ENCODE peak calls at places on chromosomes 1 and 21, in four cellular contexts. V, M, G and B are unnamed samples.

GRCh38 chr1:224052767-224053166 is 61.1 kb upstream of the FBXO28 start:
- DNase-seq in V (no peak), M (no peak), G (no peak), B (no peak)

GRCh38 chr1:54487571-54488050 is 60.4 kb upstream of the ACOT11 start:
- DNase-seq in V (no peak), M (no peak), G (no peak), B (peak; percentile 30)

GRCh38 chr1:205484985-205485967 is 19.2 kb upstream of the CDK18 start:
- DNase-seq in V (peak; percentile 97), M (peak; percentile 93), G (peak; percentile 92), B (peak; percentile 81)

GRCh38 chr1:46506470-46507219 is 17.0 kb downstream of the DMBX1 start:
- DNase-seq in V (peak; percentile 67), M (no peak), G (no peak), B (no peak)

GRCh38 chr1:183166439-183166838 is 19.6 kb upstream of the LAMC2 start:
- DNase-seq in V (no peak), M (no peak), G (no peak), B (no peak)

GRCh38 chr1:59364012-59364411 is 67.1 kb downstream of the FGGY start:
- DNase-seq in V (no peak), M (no peak), G (no peak), B (no peak)

GRCh38 chr1:20962576-20963258 is 175.6 kb upstream of the HP1BP3 start:
- DNase-seq in V (no peak), M (no peak), G (no peak), B (no peak)

GRCh38 chr1:175269151-175269550 is 76.6 kb upstream of the KIAA0040 start:
- DNase-seq in V (no peak), M (no peak), G (no peak), B (no peak)

GRCh38 chr1:61097326-61097725 is 15.0 kb downstream of the NFIA start:
- DNase-seq in V (no peak), M (no peak), G (no peak), B (no peak)

GRCh38 chr1:234148350-234148749 is 224.9 kb upstream of the COA6 start:
- DNase-seq in V (no peak), M (no peak), G (no peak), B (no peak)

GRCh38 chr1:35029756-35030155 is 2.0 kb downstream of the ZMYM6 start:
- DNase-seq in V (no peak), M (no peak), G (no peak), B (no peak)

GRCh38 chr1:232726048-232726779 is 79.0 kb upstream of the MAP10 start:
- DNase-seq in V (no peak), M (no peak), G (no peak), B (no peak)

GRCh38 chr21:45497846-45498645 is 44.2 kb downstream of the SLC19A1 start:
- DNase-seq in V (no peak), M (no peak), G (no peak), B (no peak)

GRCh38 chr1:219489636-219490035 is 123.3 kb downstream of the ZC3H11B start:
- DNase-seq in V (no peak), M (no peak), G (no peak), B (no peak)

GRCh38 chr1:111399792-111400610 is 27.5 kb downstream of the OVGP1 start:
- DNase-seq in V (peak; percentile 41), M (peak; percentile 40), G (peak; percentile 35), B (peak; percentile 37)

GRCh38 chr1:169697769-169698168 is 13.7 kb downstream of the SELL start:
- DNase-seq in V (no peak), M (no peak), G (no peak), B (no peak)

GRCh38 chr1:84721152-84721551 is 30.9 kb upstream of the SSX2IP start:
- DNase-seq in V (peak; percentile 28), M (peak; percentile 6), G (no peak), B (no peak)

GRCh38 chr1:74010206-74010605 is 187.8 kb downstream of the LRRIQ3 start:
- DNase-seq in V (no peak), M (peak; percentile 16), G (no peak), B (peak; percentile 12)

GRCh38 chr1:52825868-52826267 is 16.7 kb upstream of the ZYG11A start:
- DNase-seq in V (no peak), M (no peak), G (no peak), B (no peak)

GRCh38 chr1:99662581-99663208 is 16.8 kb downstream of the PALMD start:
- DNase-seq in V (no peak), M (no peak), G (no peak), B (no peak)

GRCh38 chr1:119771016-119771415 is 2.3 kb upstream of the HMGCS2 start:
- DNase-seq in V (no peak), M (no peak), G (peak; percentile 29), B (peak; percentile 32)

GRCh38 chr1:18230840-18231239 is 123.2 kb downstream of the IGSF21 start:
- DNase-seq in V (no peak), M (no peak), G (no peak), B (no peak)

GRCh38 chr1:153794671-153795324 is 19.6 kb downstream of the SLC27A3 start:
- DNase-seq in V (no peak), M (no peak), G (peak; percentile 60), B (no peak)

GRCh38 chr1:237873487-237873927 is 17.2 kb downstream of the ZP4 start:
- DNase-seq in V (no peak), M (no peak), G (no peak), B (peak; percentile 16)

GRCh38 chr1:4002741-4003140 is 102.7 kb upstream of the C1orf174 start:
- DNase-seq in V (no peak), M (no peak), G (no peak), B (no peak)

GRCh38 chr1:184504012-184504694 is 117.3 kb downstream of the C1orf21 start:
- DNase-seq in V (no peak), M (no peak), G (no peak), B (no peak)

GRCh38 chr21:28771790-28772501 is 220.7 kb downstream of the LTN1 start:
- DNase-seq in V (no peak), M (no peak), G (no peak), B (no peak)

GRCh38 chr1:108862017-108862610 is 5.2 kb upstream of the AKNAD1 start:
- DNase-seq in V (no peak), M (no peak), G (no peak), B (no peak)

GRCh38 chr1:11197359-11197758 is 8.2 kb downstream of the ANGPTL7 start:
- DNase-seq in V (no peak), M (no peak), G (no peak), B (no peak)

GRCh38 chr1:183000161-183000560 is 23.1 kb upstream of the LAMC1 start:
- DNase-seq in V (no peak), M (no peak), G (no peak), B (no peak)

GRCh38 chr21:41762236-41762635 is 4.6 kb downstream of the RIPK4 start:
- DNase-seq in V (no peak), M (no peak), G (no peak), B (peak; percentile 88)

GRCh38 chr1:38788937-38789336 is 70.6 kb downstream of the RRAGC start:
- DNase-seq in V (no peak), M (no peak), G (no peak), B (no peak)

GRCh38 chr1:93448292-93448982 is 519 bp downstream of the FNBP1L start:
- DNase-seq in V (peak; percentile 62), M (peak; percentile 26), G (peak; percentile 89), B (peak; percentile 76)

GRCh38 chr1:161160763-161161162 is 1.5 kb downstream of the USP21 start:
- DNase-seq in V (no peak), M (no peak), G (no peak), B (no peak)

GRCh38 chr1:79364896-79365295 is 358.4 kb upstream of the ADGRL4 start:
- DNase-seq in V (no peak), M (no peak), G (no peak), B (no peak)

GRCh38 chr1:79362470-79362869 is 355.9 kb upstream of the ADGRL4 start:
- DNase-seq in V (no peak), M (no peak), G (no peak), B (no peak)
- TF ChIP-seq FOXJ3 in V (no peak), M (no peak), G (no peak), B (no peak)

GRCh38 chr1:208479435-208479834 is 235.3 kb upstream of the PLXNA2 start:
- DNase-seq in V (no peak), M (no peak), G (peak; percentile 27), B (no peak)
- TF ChIP-seq FOXJ3 in V (no peak), M (no peak), G (no peak), B (no peak)

GRCh38 chr1:201788296-201788695 is 40.7 kb upstream of the IPO9 start:
- DNase-seq in V (no peak), M (no peak), G (no peak), B (no peak)

GRCh38 chr1:201791051-201791774 is 37.7 kb upstream of the IPO9 start:
- DNase-seq in V (no peak), M (no peak), G (no peak), B (no peak)

GRCh38 chr1:201791775-201792166 is 37.2 kb upstream of the IPO9 start:
- DNase-seq in V (no peak), M (no peak), G (peak; percentile 38), B (no peak)

GRCh38 chr1:201789245-201789644 is 39.7 kb upstream of the IPO9 start:
- DNase-seq in V (no peak), M (no peak), G (no peak), B (no peak)

GRCh38 chr1:201790261-201790660 is 38.7 kb upstream of the IPO9 start:
- DNase-seq in V (no peak), M (no peak), G (no peak), B (no peak)
- TF ChIP-seq FOXJ3 in V (no peak), M (no peak), G (no peak), B (no peak)

GRCh38 chr1:9691108-9691445 is 39.5 kb downstream of the PIK3CD start:
- DNase-seq in V (no peak), M (no peak), G (no peak), B (no peak)
- TF ChIP-seq FOXJ3 in V (no peak), M (no peak), G (no peak), B (no peak)

GRCh38 chr21:35989185-35989735 is 71.1 kb downstream of the SETD4 start:
- DNase-seq in V (no peak), M (no peak), G (no peak), B (no peak)
- TF ChIP-seq FOXJ3 in V (no peak), M (no peak), G (no peak), B (no peak)

GRCh38 chr1:225652726-225653462 is at the start of gene ENAH:
- DNase-seq in V (peak; percentile 92), M (peak; percentile 49), G (peak; percentile 96), B (peak; percentile 77)
- TF ChIP-seq FOXJ3 in V (no peak), M (no peak), G (no peak), B (no peak)

GRCh38 chr1:244318078-244318477 is 133.6 kb downstream of the ADSS2 start:
- DNase-seq in V (no peak), M (no peak), G (no peak), B (no peak)

GRCh38 chr1:244316407-244316806 is 135.3 kb downstream of the ADSS2 start:
- DNase-seq in V (no peak), M (no peak), G (no peak), B (no peak)

GRCh38 chr1:244316986-244317655 is 134.6 kb downstream of the ADSS2 start:
- DNase-seq in V (no peak), M (no peak), G (no peak), B (no peak)

GRCh38 chr1:244314921-244315544 is 136.7 kb downstream of the ADSS2 start:
- DNase-seq in V (no peak), M (no peak), G (no peak), B (no peak)

GRCh38 chr1:244315996-244316395 is 135.7 kb downstream of the ADSS2 start:
- DNase-seq in V (no peak), M (no peak), G (no peak), B (no peak)
- TF ChIP-seq FOXJ3 in V (no peak), M (no peak), G (no peak), B (no peak)